ENCODE peak calls at places on chromosomes 3 and 15, in six cellular contexts. One of them, this sample, is unnamed.

GRCh38 chr3:27685474-27685873 is 36.6 kb downstream of the EOMES start:
- DNase-seq in A549: no peak
- DNase-seq in tibial nerve: no peak
- DNase-seq in LHCN-M2: no peak
- DNase-seq in BJ: no peak
- DNase-seq in foreskin fibroblast: no peak
- DNase-seq in this sample: no peak

GRCh38 chr3:170520996-170521395 is 64.9 kb downstream of the SLC7A14 start:
- DNase-seq in A549: no peak
- DNase-seq in tibial nerve: no peak
- DNase-seq in LHCN-M2: no peak
- DNase-seq in BJ: no peak
- DNase-seq in foreskin fibroblast: peak
- DNase-seq in this sample: no peak

GRCh38 chr3:112776000-112776399 is 70.7 kb downstream of the CD200R1L start:
- DNase-seq in A549: peak
- DNase-seq in tibial nerve: no peak
- DNase-seq in LHCN-M2: no peak
- DNase-seq in BJ: no peak
- DNase-seq in foreskin fibroblast: peak
- DNase-seq in this sample: no peak

GRCh38 chr3:66808891-66809578 is 189.1 kb upstream of the KBTBD8 start:
- DNase-seq in A549: no peak
- DNase-seq in tibial nerve: no peak
- DNase-seq in LHCN-M2: no peak
- DNase-seq in BJ: no peak
- DNase-seq in foreskin fibroblast: no peak
- DNase-seq in this sample: no peak

GRCh38 chr15:88954431-88955277 is 41.5 kb upstream of the MFGE8 start:
- DNase-seq in A549: no peak
- DNase-seq in tibial nerve: no peak
- DNase-seq in LHCN-M2: no peak
- DNase-seq in BJ: no peak
- DNase-seq in foreskin fibroblast: no peak
- DNase-seq in this sample: no peak

GRCh38 chr15:32670624-32671022 is 29.1 kb downstream of the SCG5 start:
- DNase-seq in A549: no peak
- DNase-seq in tibial nerve: no peak
- DNase-seq in LHCN-M2: no peak
- DNase-seq in BJ: no peak
- DNase-seq in foreskin fibroblast: peak
- DNase-seq in this sample: no peak

GRCh38 chr3:71397046-71397445 is 186.5 kb downstream of the FOXP1 start:
- DNase-seq in A549: peak
- DNase-seq in tibial nerve: no peak
- DNase-seq in LHCN-M2: peak
- DNase-seq in BJ: no peak
- DNase-seq in foreskin fibroblast: peak
- DNase-seq in this sample: no peak

GRCh38 chr3:100169186-100169585 is 54.9 kb upstream of the FILIP1L start:
- DNase-seq in A549: no peak
- DNase-seq in tibial nerve: no peak
- DNase-seq in LHCN-M2: no peak
- DNase-seq in BJ: no peak
- DNase-seq in foreskin fibroblast: peak
- DNase-seq in this sample: no peak

GRCh38 chr3:115779011-115779410 is 155.7 kb downstream of the GAP43 start:
- DNase-seq in A549: no peak
- DNase-seq in tibial nerve: no peak
- DNase-seq in LHCN-M2: no peak
- DNase-seq in BJ: no peak
- DNase-seq in foreskin fibroblast: no peak
- DNase-seq in this sample: no peak

GRCh38 chr15:88467935-88468528 is 524 bp downstream of the MRPS11 start:
- DNase-seq in A549: peak
- DNase-seq in tibial nerve: no peak
- DNase-seq in LHCN-M2: peak
- DNase-seq in BJ: no peak
- DNase-seq in foreskin fibroblast: peak
- DNase-seq in this sample: no peak

GRCh38 chr15:73081321-73081958 is 29.2 kb downstream of the NEO1 start:
- DNase-seq in A549: peak
- DNase-seq in tibial nerve: no peak
- DNase-seq in LHCN-M2: peak
- DNase-seq in BJ: no peak
- DNase-seq in foreskin fibroblast: peak
- DNase-seq in this sample: no peak

GRCh38 chr15:28920781-28921331 is 35.1 kb downstream of the APBA2 start:
- DNase-seq in A549: no peak
- DNase-seq in tibial nerve: no peak
- DNase-seq in LHCN-M2: no peak
- DNase-seq in BJ: no peak
- DNase-seq in foreskin fibroblast: no peak
- DNase-seq in this sample: no peak

GRCh38 chr3:53219897-53220483 is 35.8 kb downstream of the TKT start:
- DNase-seq in A549: peak
- DNase-seq in tibial nerve: peak
- DNase-seq in LHCN-M2: peak
- DNase-seq in BJ: peak
- DNase-seq in foreskin fibroblast: peak
- DNase-seq in this sample: peak

GRCh38 chr3:134427400-134428111 is 53.3 kb upstream of the AMOTL2 start:
- DNase-seq in A549: peak
- DNase-seq in tibial nerve: no peak
- DNase-seq in LHCN-M2: peak
- DNase-seq in BJ: peak
- DNase-seq in foreskin fibroblast: peak
- DNase-seq in this sample: no peak

GRCh38 chr3:157532529-157533297 is 29.5 kb upstream of the VEPH1 start:
- DNase-seq in A549: peak
- DNase-seq in tibial nerve: no peak
- DNase-seq in LHCN-M2: peak
- DNase-seq in BJ: peak
- DNase-seq in foreskin fibroblast: peak
- DNase-seq in this sample: no peak

GRCh38 chr15:66751579-66751978 is 49.5 kb downstream of the SMAD6 start:
- DNase-seq in A549: peak
- DNase-seq in tibial nerve: no peak
- DNase-seq in LHCN-M2: no peak
- DNase-seq in BJ: no peak
- DNase-seq in foreskin fibroblast: no peak
- DNase-seq in this sample: no peak

GRCh38 chr15:70222632-70223031 is 124.9 kb upstream of the TLE3 start:
- DNase-seq in A549: no peak
- DNase-seq in tibial nerve: no peak
- DNase-seq in LHCN-M2: no peak
- DNase-seq in BJ: no peak
- DNase-seq in foreskin fibroblast: no peak
- DNase-seq in this sample: no peak

GRCh38 chr15:31934821-31935220 is 95.5 kb upstream of the CHRNA7 start:
- DNase-seq in A549: no peak
- DNase-seq in tibial nerve: no peak
- DNase-seq in LHCN-M2: no peak
- DNase-seq in BJ: no peak
- DNase-seq in foreskin fibroblast: no peak
- DNase-seq in this sample: no peak

GRCh38 chr3:175432338-175433025 is 573.3 kb downstream of the NAALADL2 start:
- DNase-seq in A549: no peak
- DNase-seq in tibial nerve: no peak
- DNase-seq in LHCN-M2: no peak
- DNase-seq in BJ: no peak
- DNase-seq in foreskin fibroblast: peak
- DNase-seq in this sample: no peak

GRCh38 chr3:176872771-176873209 is 324.5 kb downstream of the TBL1XR1 start:
- DNase-seq in A549: peak
- DNase-seq in tibial nerve: no peak
- DNase-seq in LHCN-M2: peak
- DNase-seq in BJ: no peak
- DNase-seq in foreskin fibroblast: peak
- DNase-seq in this sample: peak

GRCh38 chr3:42668403-42668740 is 14.9 kb downstream of the ZBTB47 start:
- DNase-seq in A549: no peak
- DNase-seq in tibial nerve: no peak
- DNase-seq in LHCN-M2: no peak
- DNase-seq in BJ: no peak
- DNase-seq in foreskin fibroblast: no peak
- DNase-seq in this sample: no peak

GRCh38 chr15:49151831-49152230 is 3.6 kb downstream of the COPS2 start:
- DNase-seq in A549: no peak
- DNase-seq in tibial nerve: no peak
- DNase-seq in LHCN-M2: no peak
- DNase-seq in BJ: no peak
- DNase-seq in foreskin fibroblast: no peak
- DNase-seq in this sample: no peak

GRCh38 chr15:80275946-80276345 is 23.9 kb upstream of the CTXND1 start:
- DNase-seq in A549: peak
- DNase-seq in tibial nerve: no peak
- DNase-seq in LHCN-M2: peak
- DNase-seq in BJ: no peak
- DNase-seq in foreskin fibroblast: peak
- DNase-seq in this sample: no peak

GRCh38 chr3:94162700-94163099 is 99.8 kb downstream of the NSUN3 start:
- DNase-seq in A549: peak
- DNase-seq in tibial nerve: no peak
- DNase-seq in LHCN-M2: peak
- DNase-seq in BJ: no peak
- DNase-seq in foreskin fibroblast: no peak
- DNase-seq in this sample: no peak

GRCh38 chr15:51144021-51144532 is 49.4 kb upstream of the TNFAIP8L3 start:
- DNase-seq in A549: peak
- DNase-seq in tibial nerve: no peak
- DNase-seq in LHCN-M2: peak
- DNase-seq in BJ: peak
- DNase-seq in foreskin fibroblast: peak
- DNase-seq in this sample: no peak

GRCh38 chr15:40844543-40844981 is 714 bp downstream of the SPINT1 start:
- DNase-seq in A549: no peak
- DNase-seq in tibial nerve: no peak
- DNase-seq in LHCN-M2: no peak
- DNase-seq in BJ: no peak
- DNase-seq in foreskin fibroblast: peak
- DNase-seq in this sample: no peak

This sample was measured in effector CD8-positive, alpha-beta T cell.